ENCODE peak calls at places on chromosome 4, in eight cellular contexts. M is CD8-positive, alpha-beta T cell; Y is GM10248; G is T-helper 9 cell; P is activated naive CD4-positive, alpha-beta T cell treated with anti-CD3 and anti-CD28 coated beads, Interleukin-2, amount 50 U/mL, for 16 hours; C is H54; I is Kasumi-1; Z is HFF-Myc. A is an unnamed sample.

GRCh38 chr4:98430708-98431403 is 169.7 kb downstream of the RAP1GDS1 start:
- DNase-seq in G (no peak), Z (peak; percentile 31), C (peak; percentile 27), P (no peak), I (no peak), M (no peak), Y (no peak), A (no peak)

GRCh38 chr4:145583191-145583590 is 36.0 kb upstream of the MMAA start:
- DNase-seq in I (no peak), C (no peak), G (no peak), M (no peak), Z (no peak), Y (no peak), P (no peak), A (no peak)

GRCh38 chr4:143473334-143474126 is 40.0 kb upstream of the SMARCA5 start:
- DNase-seq in Y (peak; percentile 31), G (no peak), M (no peak), C (no peak), I (no peak), Z (no peak), P (no peak), A (no peak)

GRCh38 chr4:1126506-1126905 is 13.1 kb upstream of the RNF212 start:
- DNase-seq in Y (no peak), C (no peak), G (no peak), I (no peak), P (no peak), M (no peak), Z (no peak), A (no peak)

GRCh38 chr4:8188743-8189550 is 10.1 kb upstream of the SH3TC1 start:
- DNase-seq in Z (no peak), G (no peak), Y (no peak), P (no peak), I (no peak), C (no peak), M (no peak), A (no peak)

GRCh38 chr4:109552240-109552639 is 7.8 kb upstream of the MCUB start:
- DNase-seq in Z (no peak), P (no peak), Y (no peak), C (no peak), M (no peak), G (no peak), I (no peak), A (no peak)

GRCh38 chr4:1466034-1466960 is 60.1 kb upstream of the NKX1-1 start:
- DNase-seq in Y (no peak), I (no peak), C (no peak), P (no peak), M (no peak), G (no peak), Z (no peak), A (no peak)

GRCh38 chr4:175412744-175413143 is 399.3 kb downstream of the GPM6A start:
- DNase-seq in Y (no peak), M (no peak), P (no peak), G (no peak), Z (no peak), C (no peak), I (no peak), A (no peak)

A was measured in T follicular helper cell.